ENCODE peak calls at places on chromosomes 16 and 17, in four cellular contexts. One of them, this sample, is unnamed.

GRCh38 chr16:12612598-12613101 is 191.0 kb downstream of the CPPED1 start:
- DNase-seq in GM12878: no peak
- DNase-seq in H1: no peak
- DNase-seq in K562: peak
- DNase-seq in this sample: no peak

GRCh38 chr17:245020-245419 is 63.6 kb upstream of the DOC2B start:
- DNase-seq in H1: no peak
- DNase-seq in K562: no peak
- DNase-seq in GM12878: no peak
- DNase-seq in this sample: no peak

GRCh38 chr17:76716834-76717205 is 6.1 kb upstream of the MXRA7 start:
- DNase-seq in K562: no peak
- DNase-seq in H1: no peak
- DNase-seq in GM12878: no peak
- DNase-seq in this sample: peak

GRCh38 chr16:27317738-27318398 is 4.1 kb downstream of the IL4R start:
- DNase-seq in GM12878: no peak
- DNase-seq in H1: no peak
- DNase-seq in K562: no peak
- DNase-seq in this sample: no peak

GRCh38 chr17:20206591-20206990 is 197.4 kb downstream of the SPECC1 start:
- DNase-seq in K562: no peak
- DNase-seq in GM12878: no peak
- DNase-seq in H1: no peak
- DNase-seq in this sample: peak

GRCh38 chr17:82377924-82378740 is 6.6 kb downstream of the UTS2R start:
- DNase-seq in K562: no peak
- DNase-seq in GM12878: no peak
- DNase-seq in H1: no peak
- DNase-seq in this sample: no peak

GRCh38 chr16:11417487-11417886 is 72.2 kb downstream of the RMI2 start:
- DNase-seq in K562: no peak
- DNase-seq in GM12878: no peak
- DNase-seq in H1: no peak
- DNase-seq in this sample: no peak

GRCh38 chr16:13957197-13958078 is 37.5 kb downstream of the ERCC4 start:
- DNase-seq in K562: peak
- DNase-seq in GM12878: peak
- DNase-seq in H1: no peak
- DNase-seq in this sample: peak

GRCh38 chr16:8720080-8720966 is 45.9 kb downstream of the ABAT start:
- DNase-seq in GM12878: no peak
- DNase-seq in H1: no peak
- DNase-seq in K562: no peak
- DNase-seq in this sample: no peak

GRCh38 chr16:77212736-77213541 is 13.7 kb downstream of the SYCE1L start:
- DNase-seq in H1: no peak
- DNase-seq in K562: peak
- DNase-seq in GM12878: no peak
- DNase-seq in this sample: no peak

GRCh38 chr17:1119924-1120323 is 59.9 kb downstream of the ABR start:
- DNase-seq in H1: no peak
- DNase-seq in GM12878: no peak
- DNase-seq in K562: no peak
- DNase-seq in this sample: no peak

GRCh38 chr16:49663081-49664057 is 192.5 kb downstream of the ZNF423 start:
- DNase-seq in GM12878: no peak
- DNase-seq in K562: no peak
- DNase-seq in H1: no peak
- DNase-seq in this sample: no peak

GRCh38 chr17:76414334-76415295 is 30.2 kb downstream of the SPHK1 start:
- DNase-seq in K562: peak
- DNase-seq in H1: no peak
- DNase-seq in GM12878: no peak
- DNase-seq in this sample: peak

GRCh38 chr17:38798614-38799500 is 499 bp downstream of the PIP4K2B start:
- DNase-seq in H1: no peak
- DNase-seq in GM12878: no peak
- DNase-seq in K562: peak
- DNase-seq in this sample: peak

GRCh38 chr16:17273142-17273561 is 197.6 kb downstream of the XYLT1 start:
- DNase-seq in GM12878: no peak
- DNase-seq in H1: no peak
- DNase-seq in K562: no peak
- DNase-seq in this sample: peak

GRCh38 chr16:35564148-35564547 is 2104.7 kb downstream of the TP53TG3F start:
- DNase-seq in H1: no peak
- DNase-seq in K562: no peak
- DNase-seq in GM12878: no peak
- DNase-seq in this sample: no peak

GRCh38 chr16:50585331-50585776 is 37.2 kb downstream of the NKD1 start:
- DNase-seq in K562: no peak
- DNase-seq in H1: no peak
- DNase-seq in GM12878: no peak
- DNase-seq in this sample: no peak

GRCh38 chr17:78729636-78730035 is 52.4 kb downstream of the CYTH1 start:
- DNase-seq in K562: no peak
- DNase-seq in H1: no peak
- DNase-seq in GM12878: no peak
- DNase-seq in this sample: no peak

GRCh38 chr17:57170866-57171265 is 85.5 kb upstream of the MSI2 start:
- DNase-seq in GM12878: no peak
- DNase-seq in H1: no peak
- DNase-seq in K562: no peak
- DNase-seq in this sample: no peak

GRCh38 chr17:75738218-75738802 is 17.1 kb downstream of the ITGB4 start:
- DNase-seq in H1: no peak
- DNase-seq in K562: peak
- DNase-seq in GM12878: no peak
- DNase-seq in this sample: peak

GRCh38 chr17:27244481-27245223 is 49.3 kb upstream of the WSB1 start:
- DNase-seq in H1: no peak
- DNase-seq in K562: no peak
- DNase-seq in GM12878: no peak
- DNase-seq in this sample: peak

GRCh38 chr16:10181196-10182162 is 749 bp downstream of the GRIN2A start:
- DNase-seq in H1: peak
- DNase-seq in GM12878: no peak
- DNase-seq in K562: peak
- DNase-seq in this sample: peak

GRCh38 chr16:46972971-46973456 is 460 bp downstream of the DNAJA2 start:
- DNase-seq in K562: peak
- DNase-seq in H1: no peak
- DNase-seq in GM12878: no peak
- DNase-seq in this sample: no peak

GRCh38 chr17:2749058-2749783 is at the start of gene CCDC92B:
- DNase-seq in K562: no peak
- DNase-seq in H1: no peak
- DNase-seq in GM12878: no peak
- DNase-seq in this sample: no peak

GRCh38 chr16:86373502-86373901 is 136.8 kb upstream of the FOXF1 start:
- DNase-seq in K562: no peak
- DNase-seq in GM12878: no peak
- DNase-seq in H1: no peak
- DNase-seq in this sample: no peak

GRCh38 chr16:88505405-88506082 is 52.5 kb downstream of the ZFPM1 start:
- DNase-seq in GM12878: no peak
- DNase-seq in K562: peak
- DNase-seq in H1: no peak
- DNase-seq in this sample: no peak

GRCh38 chr17:44887016-44887415 is 12.2 kb downstream of the EFTUD2 start:
- DNase-seq in K562: no peak
- DNase-seq in H1: no peak
- DNase-seq in GM12878: no peak
- DNase-seq in this sample: no peak

GRCh38 chr16:14669776-14670175 is 24.3 kb downstream of the PLA2G10 start:
- DNase-seq in GM12878: no peak
- DNase-seq in H1: no peak
- DNase-seq in K562: no peak
- DNase-seq in this sample: no peak

GRCh38 chr17:4406386-4406785 is 27.4 kb upstream of the SPNS3 start:
- DNase-seq in H1: no peak
- DNase-seq in GM12878: no peak
- DNase-seq in K562: no peak
- DNase-seq in this sample: no peak

GRCh38 chr16:49019826-49020401 is 261.7 kb downstream of the CBLN1 start:
- DNase-seq in H1: no peak
- DNase-seq in K562: no peak
- DNase-seq in GM12878: no peak
- DNase-seq in this sample: no peak

GRCh38 chr16:26816885-26817571 is 249.7 kb upstream of the C16orf82 start:
- DNase-seq in H1: no peak
- DNase-seq in GM12878: no peak
- DNase-seq in K562: peak
- DNase-seq in this sample: peak

GRCh38 chr16:3113765-3114479 is 1.5 kb downstream of the ZNF205 start:
- DNase-seq in GM12878: no peak
- DNase-seq in H1: no peak
- DNase-seq in K562: peak
- DNase-seq in this sample: peak

GRCh38 chr17:66016231-66016630 is 175.7 kb downstream of the CEP112 start:
- DNase-seq in K562: no peak
- DNase-seq in H1: no peak
- DNase-seq in GM12878: no peak
- DNase-seq in this sample: no peak

GRCh38 chr16:14151256-14152030 is 80.3 kb downstream of the MRTFB start:
- DNase-seq in K562: no peak
- DNase-seq in H1: no peak
- DNase-seq in GM12878: no peak
- DNase-seq in this sample: no peak

GRCh38 chr16:68086336-68086821 is 1.2 kb downstream of the NFATC3 start:
- DNase-seq in H1: no peak
- DNase-seq in GM12878: no peak
- DNase-seq in K562: no peak
- DNase-seq in this sample: peak

GRCh38 chr17:64657610-64658125 is 4.4 kb downstream of the SMURF2 start:
- DNase-seq in GM12878: no peak
- DNase-seq in H1: no peak
- DNase-seq in K562: no peak
- DNase-seq in this sample: no peak

GRCh38 chr16:228917-229730 is at the start of gene LUC7L:
- DNase-seq in K562: peak
- DNase-seq in GM12878: peak
- DNase-seq in H1: peak
- DNase-seq in this sample: peak

GRCh38 chr16:229731-230281 is 557 bp upstream of the LUC7L start:
- DNase-seq in H1: no peak
- DNase-seq in GM12878: no peak
- DNase-seq in K562: no peak
- DNase-seq in this sample: no peak

GRCh38 chr16:230949-231348 is 1.7 kb upstream of the LUC7L start:
- DNase-seq in GM12878: no peak
- DNase-seq in K562: no peak
- DNase-seq in H1: no peak
- DNase-seq in this sample: no peak

GRCh38 chr16:228151-228855 is 946 bp downstream of the LUC7L start:
- DNase-seq in GM12878: no peak
- DNase-seq in K562: no peak
- DNase-seq in H1: no peak
- DNase-seq in this sample: peak
- TF ChIP-seq RAD21 in GM12878: no peak
- TF ChIP-seq RAD21 in K562: no peak
- TF ChIP-seq RAD21 in H1: no peak
- TF ChIP-seq RAD21 in this sample: no peak

GRCh38 chr16:24409045-24409444 is 130.3 kb upstream of the RBBP6 start:
- DNase-seq in GM12878: no peak
- DNase-seq in K562: no peak
- DNase-seq in H1: no peak
- DNase-seq in this sample: no peak
- TF ChIP-seq CHD1 in GM12878: no peak
- TF ChIP-seq CHD1 in K562: no peak
- TF ChIP-seq CHD1 in H1: no peak
- TF ChIP-seq CHD1 in this sample: no peak

GRCh38 chr17:30824356-30825145 is at the start of gene CRLF3:
- DNase-seq in K562: peak
- DNase-seq in H1: peak
- DNase-seq in GM12878: peak
- DNase-seq in this sample: peak

GRCh38 chr17:30824002-30824355 is 513 bp downstream of the CRLF3 start:
- DNase-seq in GM12878: no peak
- DNase-seq in H1: no peak
- DNase-seq in K562: peak
- DNase-seq in this sample: no peak

GRCh38 chr17:30823425-30823824 is 1.1 kb downstream of the CRLF3 start:
- DNase-seq in H1: no peak
- DNase-seq in K562: no peak
- DNase-seq in GM12878: no peak
- DNase-seq in this sample: no peak

GRCh38 chr17:30829022-30829421 is 2.7 kb upstream of the ATAD5 start:
- DNase-seq in GM12878: no peak
- DNase-seq in H1: no peak
- DNase-seq in K562: no peak
- DNase-seq in this sample: no peak

GRCh38 chr17:30827082-30827481 is 2.6 kb upstream of the CRLF3 start:
- DNase-seq in GM12878: no peak
- DNase-seq in H1: no peak
- DNase-seq in K562: no peak
- DNase-seq in this sample: no peak
- TF ChIP-seq RAD21 in GM12878: no peak
- TF ChIP-seq RAD21 in H1: no peak
- TF ChIP-seq RAD21 in K562: no peak
- TF ChIP-seq RAD21 in this sample: no peak

GRCh38 chr16:66300501-66300900 is 66.0 kb upstream of the CDH5 start:
- DNase-seq in K562: no peak
- DNase-seq in H1: no peak
- DNase-seq in GM12878: no peak
- DNase-seq in this sample: no peak
- TF ChIP-seq CHD1 in K562: no peak
- TF ChIP-seq CHD1 in H1: no peak
- TF ChIP-seq CHD1 in GM12878: no peak
- TF ChIP-seq CHD1 in this sample: no peak

This sample was measured in IMR-90.